ENCODE peak calls at places on chromosomes 1 and 21, in five cellular contexts. P is HCT116, Q is H1, V is K562, T is GM12878. D is an unnamed sample.

GRCh38 chr1:198018529-198018928 is 101.4 kb downstream of the LHX9 start:
- DNase-seq in Q (no peak), T (no peak), P (peak; percentile 15), V (no peak), D (no peak)

GRCh38 chr1:220886470-220887201 is 7.4 kb downstream of the HLX start:
- DNase-seq in P (no peak), T (no peak), V (no peak), Q (no peak), D (no peak)

GRCh38 chr1:152398812-152399698 is 15.0 kb downstream of the CRNN start:
- DNase-seq in P (peak; percentile 63), V (no peak), Q (no peak), T (no peak), D (peak; percentile 25)

GRCh38 chr1:44240802-44241671 is 27.8 kb downstream of the DMAP1 start:
- DNase-seq in P (no peak), T (no peak), Q (no peak), V (peak; percentile 38), D (no peak)

GRCh38 chr1:71312545-71312944 is 231.7 kb upstream of the ZRANB2 start:
- DNase-seq in Q (no peak), V (no peak), T (no peak), P (no peak), D (no peak)

GRCh38 chr1:9238550-9238949 is 4.0 kb downstream of the H6PD start:
- DNase-seq in T (no peak), Q (no peak), P (no peak), V (no peak), D (no peak)

GRCh38 chr1:39317111-39317510 is 112.6 kb downstream of the MACF1 start:
- DNase-seq in Q (no peak), V (no peak), T (no peak), P (no peak), D (no peak)

GRCh38 chr1:33634806-33635205 is 162.4 kb downstream of the ZSCAN20 start:
- DNase-seq in P (peak; percentile 62), Q (peak; percentile 85), T (no peak), V (peak; percentile 63), D (peak; percentile 14)

GRCh38 chr21:44093761-44094160 is 13.4 kb upstream of the PWP2 start:
- DNase-seq in P (no peak), T (no peak), Q (peak; percentile 33), V (no peak), D (no peak)

GRCh38 chr1:62906428-62906886 is 122.5 kb downstream of the ATG4C start:
- DNase-seq in V (peak; percentile 36), Q (peak; percentile 54), T (no peak), P (peak; percentile 21), D (no peak)

GRCh38 chr1:82391712-82392111 is 591.0 kb downstream of the ADGRL2 start:
- DNase-seq in Q (no peak), V (no peak), P (no peak), T (no peak), D (no peak)

GRCh38 chr1:170097449-170097948 is 23.0 kb upstream of the KIFAP3 start:
- DNase-seq in P (no peak), Q (no peak), V (no peak), T (no peak), D (no peak)

GRCh38 chr21:42012344-42012743 is 2.2 kb upstream of the ZBTB21 start:
- DNase-seq in V (no peak), T (no peak), P (no peak), Q (no peak), D (no peak)

GRCh38 chr1:6918286-6918907 is 133.1 kb downstream of the CAMTA1 start:
- DNase-seq in P (no peak), V (no peak), Q (no peak), T (no peak), D (no peak)

GRCh38 chr1:10001016-10001665 is 4.1 kb downstream of the RBP7 start:
- DNase-seq in Q (no peak), P (no peak), T (no peak), V (no peak), D (no peak)

GRCh38 chr1:244448279-244449036 is 3.3 kb downstream of the ADSS2 start:
- DNase-seq in Q (no peak), P (no peak), V (no peak), T (no peak), D (no peak)

GRCh38 chr1:46522184-46522968 is 29.1 kb downstream of the KNCN start:
- DNase-seq in P (no peak), Q (peak; percentile 45), V (peak; percentile 91), T (no peak), D (no peak)

GRCh38 chr1:240508201-240508600 is 103.8 kb downstream of the GREM2 start:
- DNase-seq in Q (no peak), V (no peak), P (no peak), T (no peak), D (no peak)

DNA sequence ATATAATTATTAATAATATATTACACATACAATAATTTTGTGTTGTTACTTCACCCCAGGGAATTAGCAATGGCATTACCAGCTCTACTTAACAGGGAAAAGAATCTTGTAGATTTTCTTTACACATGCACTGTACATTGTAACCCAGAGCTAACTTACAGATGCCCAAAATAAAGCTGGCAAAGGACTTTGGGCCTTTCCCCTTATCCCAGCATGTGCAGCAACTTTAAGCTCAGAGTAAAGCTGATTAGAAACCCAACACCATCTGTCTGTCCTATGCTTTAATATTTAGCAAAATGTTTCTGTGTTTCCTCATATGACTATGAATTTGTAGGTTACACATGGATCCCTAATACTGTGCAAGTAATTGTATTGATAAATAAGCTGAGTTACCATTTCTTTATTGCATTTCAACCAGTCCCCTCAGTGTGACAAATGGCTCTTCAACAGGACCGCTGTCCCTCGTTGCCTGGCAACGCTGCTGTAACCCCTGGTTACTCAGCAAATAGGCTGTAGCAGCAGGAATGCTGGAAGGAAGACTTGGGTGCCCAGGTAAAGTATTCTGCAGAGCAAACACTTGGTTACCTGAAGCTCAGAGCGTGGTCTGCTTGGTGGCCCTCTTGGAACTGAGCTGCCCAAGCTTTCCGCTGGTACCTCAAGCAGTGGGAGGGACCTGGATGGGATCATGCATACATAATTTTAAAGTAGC is at the start of gene USH2A:
- DNase-seq in Q (no peak), T (no peak), V (no peak), P (no peak), D (no peak)
- TF ChIP-seq JUND in Q (no peak), T (no peak), V (no peak), P (no peak), D (no peak)

DNA sequence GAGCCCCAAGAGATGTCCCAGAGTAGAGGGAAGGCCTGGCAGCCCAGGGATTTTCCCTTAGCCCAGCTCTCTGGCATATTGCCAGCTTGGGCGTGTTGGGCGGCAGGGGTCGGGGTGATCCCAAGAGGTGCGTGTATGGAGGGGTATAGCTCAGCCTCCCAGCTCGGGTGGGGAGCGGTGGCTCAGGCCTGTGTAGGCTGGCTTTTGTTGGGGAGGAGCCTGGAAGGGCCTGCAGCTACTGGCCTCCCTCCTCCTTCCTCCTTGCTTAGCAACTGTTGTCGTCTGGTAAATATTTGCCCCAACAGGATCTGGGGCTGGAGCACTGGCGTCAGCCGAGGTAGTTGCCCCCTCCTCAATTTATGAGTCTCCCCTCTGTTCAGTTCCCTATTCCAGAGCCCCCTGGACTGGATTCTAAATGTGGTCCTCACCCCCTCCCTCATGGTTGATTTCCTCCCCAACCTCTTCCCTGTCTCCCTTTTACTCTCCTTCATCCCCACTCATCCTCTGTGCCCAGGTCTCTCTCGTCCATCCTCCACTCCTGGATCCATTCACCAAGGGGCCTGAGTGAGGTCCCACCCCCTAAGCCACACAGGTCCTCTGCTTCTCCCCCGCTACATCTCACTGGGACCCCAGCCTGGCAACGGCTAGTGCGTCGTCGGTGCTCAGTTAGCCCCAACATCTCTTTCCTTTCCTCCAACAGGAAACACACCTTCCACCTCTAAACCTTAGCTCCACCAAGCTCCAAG is 10.3 kb upstream of the LMNA start:
- DNase-seq in P (no peak), V (no peak), T (no peak), Q (no peak), D (peak; percentile 50)
- TF ChIP-seq POLR2A in P (peak; percentile 27), V (no peak), T (no peak), Q (no peak), D (no peak)

DNA sequence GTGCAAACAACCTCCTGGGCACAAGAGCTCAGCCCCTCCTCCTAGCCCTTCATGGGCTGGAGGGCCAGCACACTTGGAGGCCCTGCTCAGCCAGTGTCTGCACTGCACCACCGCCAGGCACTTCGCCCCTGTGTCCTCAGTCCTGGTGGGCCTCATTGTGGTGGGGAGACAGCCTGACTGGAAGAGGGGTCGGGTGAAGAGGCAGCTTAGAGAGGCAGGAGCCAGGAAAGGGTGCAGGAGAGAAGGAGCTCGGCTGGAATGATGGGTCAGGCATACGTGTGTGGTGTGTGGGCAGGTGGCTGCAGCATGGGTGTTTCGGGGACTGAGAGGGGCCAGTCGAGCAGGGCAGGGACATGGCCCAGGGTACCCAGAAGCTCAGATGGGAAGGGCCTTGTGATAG is 4.1 kb downstream of the WNT3A start:
- DNase-seq in T (no peak), V (no peak), P (no peak), Q (no peak), D (no peak)
- TF ChIP-seq JUND in T (no peak), V (no peak), P (no peak), Q (no peak), D (no peak)

DNA sequence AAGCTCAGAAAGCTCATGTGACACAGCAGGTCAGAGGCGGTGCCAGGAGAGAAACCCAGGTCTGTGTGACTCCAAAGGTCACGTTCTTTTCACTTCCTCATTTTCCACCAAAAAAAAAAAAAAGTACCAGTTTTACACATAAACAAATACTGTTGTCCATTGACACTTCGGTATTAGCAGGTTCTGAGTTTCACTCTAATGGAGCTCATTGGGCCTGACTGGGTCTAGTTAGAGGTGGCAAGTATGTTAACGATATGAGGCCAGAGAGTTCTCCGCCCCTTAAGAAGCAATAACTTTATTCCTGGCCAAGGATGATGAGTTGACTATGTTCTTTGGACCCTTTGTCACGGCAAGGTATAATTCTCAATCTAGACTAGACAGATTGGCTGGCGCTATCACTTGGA is 30.0 kb upstream of the SDE2 start:
- DNase-seq in P (no peak), Q (no peak), T (peak; percentile 59), V (no peak), D (peak; percentile 63)
- TF ChIP-seq POLR2A in P (no peak), Q (no peak), T (no peak), V (no peak), D (no peak)